ENCODE peak calls at places on chromosome 15, in six cellular contexts. X is upper lobe of right lung, Z is RWPE2, K is aorta, O is HepG2, I is lung. Y is an unnamed sample.

GRCh38 chr15:101727186-101727585 is 2.9 kb upstream of the TARS3 start:
- ATAC-seq in Z (no peak), I (no peak), X (no peak), K (no peak), O (no peak), Y (no peak)

GRCh38 chr15:78640527-78640839 is 527 bp downstream of the CHRNB4 start:
- ATAC-seq in I (no peak), Z (peak), O (no peak), K (peak), X (peak), Y (no peak)

GRCh38 chr15:28963711-28964081 is 77.9 kb downstream of the APBA2 start:
- ATAC-seq in X (no peak), I (no peak), O (no peak), Z (no peak), K (no peak), Y (no peak)

GRCh38 chr15:48622227-48622626 is 23.3 kb downstream of the FBN1 start:
- ATAC-seq in I (no peak), X (no peak), O (no peak), Z (no peak), K (peak), Y (peak)

GRCh38 chr15:60469893-60470641 is 8.9 kb downstream of the ICE2 start:
- ATAC-seq in O (no peak), Z (peak), K (no peak), X (peak), I (no peak), Y (no peak)

GRCh38 chr15:39538936-39539335 is 41.9 kb upstream of the THBS1 start:
- ATAC-seq in Z (no peak), K (no peak), O (no peak), X (no peak), I (no peak), Y (no peak)

GRCh38 chr15:43799945-43800285 is at the start of gene SERINC4:
- ATAC-seq in I (no peak), X (peak), K (peak), Z (no peak), O (peak), Y (peak)

GRCh38 chr15:79874242-79874641 is 22.6 kb downstream of the MTHFS start:
- ATAC-seq in K (no peak), Z (peak), X (no peak), I (no peak), O (peak), Y (no peak)

GRCh38 chr15:63945838-63946298 is 100.4 kb downstream of the DAPK2 start:
- ATAC-seq in O (peak), I (peak), X (peak), K (no peak), Z (peak), Y (no peak)

GRCh38 chr15:39792954-39793353 is 10.3 kb upstream of the FSIP1 start:
- ATAC-seq in I (no peak), O (no peak), K (no peak), X (no peak), Z (no peak), Y (no peak)

GRCh38 chr15:98853593-98854420 is 153.8 kb downstream of the PGPEP1L start:
- ATAC-seq in X (no peak), I (no peak), Z (peak), O (no peak), K (no peak), Y (no peak)

GRCh38 chr15:70494861-70495571 is 268.3 kb downstream of the UACA start:
- ATAC-seq in K (no peak), O (no peak), I (no peak), Z (peak), X (no peak), Y (no peak)

GRCh38 chr15:70714575-70714974 is 48.8 kb downstream of the UACA start:
- ATAC-seq in X (no peak), Z (peak), K (no peak), O (no peak), I (no peak), Y (no peak)

GRCh38 chr15:29736745-29737023 is 85.6 kb downstream of the TJP1 start:
- ATAC-seq in K (no peak), O (peak), I (peak), X (peak), Z (peak), Y (no peak)

GRCh38 chr15:34279341-34279740 is 54.5 kb downstream of the EMC4 start:
- ATAC-seq in O (no peak), K (no peak), X (peak), Z (peak), I (no peak), Y (no peak)

GRCh38 chr15:64571857-64572291 is 111.5 kb downstream of the ZNF609 start:
- ATAC-seq in X (peak), I (peak), Z (peak), K (no peak), O (peak), Y (no peak)

GRCh38 chr15:66240240-66240842 is 13.2 kb downstream of the MEGF11 start:
- ATAC-seq in I (peak), Z (no peak), K (no peak), O (no peak), X (peak), Y (no peak)

GRCh38 chr15:88918738-88919137 is 5.6 kb upstream of the MFGE8 start:
- ATAC-seq in Z (peak), X (peak), K (peak), O (no peak), I (peak), Y (peak)

GRCh38 chr15:28047277-28047676 is 51.8 kb downstream of the OCA2 start:
- ATAC-seq in O (no peak), I (no peak), X (no peak), K (no peak), Z (no peak), Y (no peak)

GRCh38 chr15:64029633-64030032 is 16.7 kb downstream of the DAPK2 start:
- ATAC-seq in Z (peak), O (no peak), X (no peak), I (no peak), K (no peak), Y (no peak)

GRCh38 chr15:44194397-44195150 is 497 bp downstream of the FRMD5 start:
- ATAC-seq in K (peak), I (peak), O (peak), Z (peak), X (peak), Y (peak)

DNA sequence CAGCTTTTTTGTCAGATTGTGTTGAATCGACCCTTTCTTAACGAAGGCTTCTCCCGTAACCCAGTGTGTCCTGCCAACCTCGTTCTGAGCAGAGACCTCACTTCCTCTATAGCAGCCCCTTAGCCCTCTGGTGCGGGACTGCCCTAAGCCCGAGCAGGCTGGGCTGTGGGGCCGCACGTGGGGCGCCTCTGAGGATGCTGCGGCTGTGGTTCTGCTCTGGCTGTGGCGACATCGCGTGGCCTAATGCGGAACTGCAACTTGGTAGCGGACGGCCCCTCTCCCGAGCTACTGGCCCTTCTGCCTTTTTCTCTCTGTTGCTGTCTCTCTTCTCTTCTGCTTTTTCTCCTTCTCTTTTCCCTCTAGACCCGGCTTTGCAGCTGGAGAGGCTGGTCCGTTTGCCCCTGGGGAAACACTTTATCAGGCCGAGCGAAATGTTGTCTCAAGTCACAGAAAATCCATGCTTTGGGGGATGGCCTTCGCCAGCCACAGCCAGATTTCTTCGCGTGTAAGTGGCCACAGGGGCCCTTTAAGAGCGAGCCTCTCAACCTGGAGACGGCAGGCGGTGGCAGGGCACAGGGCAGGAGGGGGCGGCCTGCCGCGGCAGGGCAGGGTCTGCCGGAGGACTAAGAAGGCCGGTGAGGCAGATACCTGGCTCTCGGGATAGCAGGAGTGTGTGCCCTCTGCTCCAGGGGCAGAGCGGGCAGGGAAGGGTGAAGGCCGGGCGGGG is 19.4 kb upstream of the KIF23 start:
- ATAC-seq in I (peak), X (peak), K (peak), Z (peak), O (peak), Y (peak)
- H3K4me3 ChIP-seq in I (no peak), X (no peak), K (no peak), Z (no peak), O (no peak), Y (no peak)

GRCh38 chr15:62887113-62887570 is 155.4 kb upstream of the TPM1 start:
- ATAC-seq in O (peak), X (no peak), Z (no peak), K (no peak), I (no peak), Y (no peak)
- H3K4me3 ChIP-seq in O (peak), X (no peak), Z (no peak), K (no peak), I (no peak), Y (no peak)

GRCh38 chr15:25596644-25597562 is 158.1 kb upstream of the UBE3A start:
- ATAC-seq in O (no peak), K (peak), X (no peak), Z (no peak), I (no peak), Y (no peak)
- H3K4me3 ChIP-seq in O (no peak), K (no peak), X (no peak), Z (no peak), I (no peak), Y (no peak)

GRCh38 chr15:75655911-75656310 is 8.2 kb downstream of the SNX33 start:
- ATAC-seq in X (no peak), O (no peak), Z (no peak), I (no peak), K (no peak), Y (no peak)

GRCh38 chr15:75650908-75651809 is 3.4 kb downstream of the SNX33 start:
- ATAC-seq in X (no peak), K (no peak), Z (peak), I (no peak), O (peak), Y (no peak)

GRCh38 chr15:75654201-75654907 is 6.6 kb downstream of the SNX33 start:
- ATAC-seq in I (no peak), X (no peak), Z (no peak), K (no peak), O (no peak), Y (no peak)

GRCh38 chr15:75651810-75652543 is 4.3 kb downstream of the SNX33 start:
- ATAC-seq in I (no peak), X (no peak), Z (no peak), K (no peak), O (no peak), Y (no peak)

GRCh38 chr15:75653347-75653913 is 5.7 kb downstream of the SNX33 start:
- ATAC-seq in K (no peak), Z (no peak), I (no peak), X (no peak), O (no peak), Y (no peak)
- H3K4me3 ChIP-seq in K (no peak), Z (no peak), I (no peak), X (peak), O (no peak), Y (peak)

DNA sequence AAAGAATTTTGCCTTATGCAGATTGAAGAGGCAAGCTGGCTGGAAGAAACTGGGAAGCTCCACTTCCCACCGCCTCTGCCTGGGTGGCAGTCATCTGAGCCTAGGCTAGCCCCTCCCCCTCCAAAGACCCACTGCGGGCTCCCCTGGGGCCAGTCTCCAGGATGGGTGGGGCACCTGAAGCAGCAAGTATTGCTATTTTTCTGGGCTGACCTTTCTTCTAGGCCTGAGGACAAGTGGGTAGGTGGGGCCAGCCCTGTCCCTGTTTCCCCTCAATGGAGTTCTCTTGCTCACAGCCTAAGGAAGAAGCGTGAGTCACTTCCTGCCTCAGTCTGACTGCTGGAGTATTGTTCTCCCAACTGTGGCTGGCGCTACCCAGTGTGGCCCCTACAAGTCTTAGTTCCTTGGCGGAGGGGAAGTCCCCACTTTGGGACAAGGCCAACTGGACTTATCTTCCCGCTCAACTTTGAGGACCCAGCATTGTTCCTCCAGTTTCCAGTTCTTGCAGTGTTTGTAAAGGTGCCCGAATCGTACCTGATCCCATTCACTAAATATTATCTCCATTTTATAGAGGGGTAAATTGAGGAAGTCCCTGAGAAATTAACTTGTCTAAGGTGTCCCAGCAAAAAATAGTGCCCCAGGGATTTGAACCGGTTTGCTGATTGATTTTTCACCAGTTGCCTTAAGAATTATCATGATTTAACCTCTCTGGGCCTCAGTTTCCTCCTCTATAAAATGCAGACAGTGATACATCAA is 1.4 kb downstream of the FURIN start:
- ATAC-seq in I (peak), X (peak), K (peak), Z (peak), O (no peak), Y (peak)
- H3K4me3 ChIP-seq in I (no peak), X (peak), K (no peak), Z (no peak), O (no peak), Y (peak)

GRCh38 chr15:68283401-68283800 is 5.9 kb downstream of the FEM1B start:
- ATAC-seq in K (no peak), Z (no peak), O (no peak), I (no peak), X (no peak), Y (no peak)
- H3K4me3 ChIP-seq in K (no peak), Z (no peak), O (no peak), I (no peak), X (no peak), Y (no peak)